ENCODE peak calls at places on chromosomes 12 and 14, in four cellular contexts. C is PC-3, U is MM.1S, G is PC-9. X is an unnamed sample.

GRCh38 chr12:120630139-120630895 is 10.1 kb upstream of the CABP1 start:
- DNase-seq in C (no peak), U (no peak), G (no peak), X (no peak)

GRCh38 chr14:100246809-100247428 is 8.0 kb downstream of the YY1 start:
- DNase-seq in C (peak; percentile 80), U (no peak), G (peak; percentile 42), X (peak; percentile 69)

GRCh38 chr12:70255311-70255710 is 12.1 kb downstream of the CNOT2 start:
- DNase-seq in C (no peak), U (no peak), G (no peak), X (no peak)

GRCh38 chr12:91687052-91688017 is 458.3 kb downstream of the BTG1 start:
- DNase-seq in C (peak; percentile 66), U (no peak), G (no peak), X (no peak)

GRCh38 chr14:102085503-102085902 is 1.3 kb downstream of the HSP90AA1 start:
- DNase-seq in C (peak; percentile 15), U (no peak), G (no peak), X (no peak)

GRCh38 chr12:84763112-84763511 is 149.5 kb downstream of the SLC6A15 start:
- DNase-seq in C (no peak), U (no peak), G (no peak), X (no peak)

GRCh38 chr12:54572881-54573280 is 15.6 kb downstream of the PPP1R1A start:
- DNase-seq in C (no peak), U (no peak), G (no peak), X (no peak)

GRCh38 chr12:8108808-8109398 is 14.5 kb upstream of the CLEC4A start:
- DNase-seq in C (peak; percentile 81), U (peak; percentile 81), G (peak; percentile 75), X (peak; percentile 84)

GRCh38 chr14:74326369-74327152 is 21.7 kb upstream of the VRTN start:
- DNase-seq in C (no peak), U (no peak), G (no peak), X (peak; percentile 95)

GRCh38 chr12:101620762-101621133 is 26.0 kb downstream of the MYBPC1 start:
- DNase-seq in C (no peak), U (no peak), G (no peak), X (no peak)

GRCh38 chr12:75750950-75751349 is 239.5 kb upstream of the KRR1 start:
- DNase-seq in C (no peak), U (no peak), G (no peak), X (no peak)

GRCh38 chr14:38502241-38502640 is 246.3 kb upstream of the CLEC14A start:
- DNase-seq in C (no peak), U (no peak), G (no peak), X (no peak)

GRCh38 chr14:94532462-94532861 is 23.2 kb upstream of the SERPINA12 start:
- DNase-seq in C (peak; percentile 5), U (peak; percentile 25), G (no peak), X (no peak)

GRCh38 chr14:75539562-75540478 is 17.6 kb downstream of the BATF start:
- DNase-seq in C (no peak), U (no peak), G (no peak), X (no peak)

GRCh38 chr12:103586132-103586531 is 941 bp upstream of the STAB2 start:
- DNase-seq in C (peak; percentile 35), U (no peak), G (no peak), X (no peak)
- H3K4me2 ChIP-seq in C (no peak overlapping the region), U (no peak overlapping the region), G (no peak overlapping the region), X (no peak overlapping the region)

DNA sequence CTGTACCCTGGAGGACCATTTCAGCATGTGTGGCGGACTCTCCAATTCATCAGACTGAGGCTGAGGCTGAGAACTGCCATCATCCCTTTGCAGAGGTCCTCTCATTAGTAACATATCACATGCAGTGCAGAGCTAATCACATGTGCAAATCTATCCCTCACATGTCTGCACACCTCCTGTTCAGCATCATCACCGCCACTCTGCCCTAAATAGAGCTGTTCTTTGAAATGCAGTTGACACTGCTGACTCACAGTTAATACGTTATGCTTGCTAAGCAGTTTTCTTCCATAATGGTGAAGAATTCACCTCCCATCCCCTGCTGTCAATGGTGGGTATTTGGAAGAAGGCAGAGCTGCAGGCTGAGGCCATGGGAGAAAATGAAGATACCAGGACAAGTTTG is 85.0 kb upstream of the ANO2 start:
- DNase-seq in C (no peak), U (no peak), G (no peak), X (no peak)
- TF ChIP-seq EZH2 in C (no peak), U (no peak), G (no peak), X (no peak)

DNA sequence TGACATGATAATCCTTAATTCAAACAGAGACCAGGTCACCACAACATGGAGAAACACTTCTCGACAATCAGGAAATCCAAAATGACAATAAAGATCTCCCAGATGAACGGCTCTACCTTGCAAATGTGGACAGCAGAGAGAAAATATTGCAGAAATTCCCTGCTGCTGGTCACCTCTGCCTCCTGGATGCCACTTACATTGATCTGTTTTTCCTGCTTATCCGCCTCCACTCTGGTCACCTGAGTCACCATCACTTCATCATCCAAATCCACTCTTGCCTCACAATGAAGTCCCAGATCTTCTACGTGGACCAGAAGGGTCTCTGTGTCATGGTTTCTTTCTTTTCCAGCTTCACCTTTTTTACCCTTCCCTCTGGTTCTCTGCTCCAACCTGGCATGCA is 21.1 kb downstream of the TTC9 start:
- DNase-seq in C (peak; percentile 23), U (no peak), G (no peak), X (no peak)
- H3F3A ChIP-seq in C (no peaks in the 10 kb centered on the region), U (peaks cover 18% of the 10 kb centered on the region), G (peaks cover 42% of the 10 kb centered on the region), X (no peaks in the 10 kb centered on the region)

DNA sequence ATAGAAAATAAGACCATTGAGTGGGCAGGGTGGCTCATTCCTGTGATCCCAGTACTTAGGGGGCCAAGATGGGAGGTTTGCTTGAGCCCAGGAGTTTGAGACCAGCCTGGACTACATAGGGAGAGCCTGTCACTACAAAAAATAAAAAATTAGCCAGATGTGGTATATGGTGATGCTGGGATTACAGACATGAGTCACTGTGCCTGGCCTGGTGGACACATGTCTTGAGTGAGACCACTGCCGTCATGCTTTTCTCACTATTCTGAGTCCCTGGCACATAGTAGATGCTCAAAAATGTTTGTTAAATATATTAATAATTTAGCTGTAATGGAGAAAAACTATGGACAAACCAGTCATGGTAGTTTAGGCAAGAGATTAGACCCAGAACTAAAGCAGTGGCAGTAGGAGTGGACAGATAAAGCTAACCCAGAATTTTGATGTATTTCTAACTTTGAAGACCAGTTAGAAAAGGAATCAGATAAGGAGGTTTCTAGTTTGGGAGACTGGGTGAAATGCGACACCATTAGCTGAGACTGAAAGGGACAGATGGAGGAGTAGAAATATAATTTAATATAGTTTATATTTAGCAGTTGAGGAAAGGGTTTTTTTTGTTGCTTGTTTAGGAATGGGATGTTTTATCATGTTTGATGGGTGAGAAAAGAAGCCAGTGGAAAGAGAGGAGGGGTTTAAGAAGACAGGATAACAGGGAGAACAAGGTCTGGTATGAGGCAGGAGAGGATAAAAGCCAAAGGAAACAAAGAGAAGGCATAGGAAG is 7.4 kb upstream of the PTGES3 start:
- DNase-seq in C (no peak), U (no peak), G (no peak), X (no peak)
- H3K4me2 ChIP-seq in C (no peak overlapping the region), U (no peak overlapping the region), G (no peak overlapping the region), X (no peak overlapping the region)